ENCODE peak calls at places on chromosomes 16 and 17, in nine cellular contexts. F is keratinocyte, G is progenitor cell of endocrine pancreas, S is left ventricle myocardium inferior, R is activated B cell treated with CpG ODN at 0.5 μM for 24 hours, B is mesothelial cell of epicardium, N is esophagus squamous epithelium, J is GM23338, V is fibroblast of pulmonary artery. H is an unnamed sample.
A peak's percentile ranks its signal among the peaks of the same experiment; 100 is the strongest.

GRCh38 chr16:89200850-89201466 is 621 bp upstream of the SLC22A31 start:
- DNase-seq in F (no peak), G (no peak), S (no peak), R (no peak), B (no peak), N (no peak), J (peak; percentile 56), V (no peak), H (no peak)

GRCh38 chr16:55691771-55692170 is 36.0 kb downstream of the SLC6A2 start:
- DNase-seq in F (no peak), G (no peak), S (no peak), R (no peak), B (no peak), N (no peak), J (no peak), V (no peak), H (no peak)

GRCh38 chr16:84241778-84242177 is 2.0 kb upstream of the KCNG4 start:
- DNase-seq in F (no peak), G (no peak), S (no peak), R (no peak), B (no peak), N (no peak), J (no peak), V (no peak), H (no peak)

GRCh38 chr17:74864297-74864865 is 4.7 kb upstream of the GRIN2C start:
- DNase-seq in F (no peak), G (no peak), S (no peak), R (no peak), B (no peak), N (no peak), J (no peak), V (no peak), H (no peak)

GRCh38 chr16:46731691-46732555 is 16.2 kb downstream of the MYLK3 start:
- DNase-seq in F (no peak), G (no peak), S (peak; percentile 49), R (no peak), B (no peak), N (no peak), J (no peak), V (peak; percentile 65), H (no peak)

GRCh38 chr16:56355221-56355620 is 70.1 kb downstream of the AMFR start:
- DNase-seq in F (no peak), G (no peak), S (no peak), R (peak; percentile 7), B (no peak), N (no peak), J (peak; percentile 6), V (no peak), H (peak; percentile 65)

GRCh38 chr16:81004646-81005353 is 1.9 kb downstream of the CMC2 start:
- DNase-seq in F (peak; percentile 15), G (no peak), S (no peak), R (no peak), B (no peak), N (no peak), J (peak; percentile 82), V (peak; percentile 76), H (no peak)

GRCh38 chr16:4071686-4072561 is 44.3 kb downstream of the ADCY9 start:
- DNase-seq in F (no peak), G (no peak), S (no peak), R (no peak), B (no peak), N (no peak), J (no peak), V (no peak), H (no peak)

GRCh38 chr16:70589998-70590471 is 56.3 kb upstream of the IL34 start:
- DNase-seq in F (no peak), G (no peak), S (peak; percentile 51), R (no peak), B (peak; percentile 63), N (no peak), J (peak; percentile 45), V (peak; percentile 90), H (peak; percentile 88)

GRCh38 chr16:85205747-85206471 is 93.6 kb upstream of the CIBAR2 start:
- DNase-seq in F (no peak), G (no peak), S (no peak), R (no peak), B (no peak), N (no peak), J (no peak), V (peak; percentile 50), H (no peak)

GRCh38 chr16:89090182-89090630 is 3.4 kb upstream of the ACSF3 start:
- DNase-seq in F (no peak), G (no peak), S (no peak), R (no peak), B (no peak), N (no peak), J (no peak), V (no peak), H (no peak)

GRCh38 chr17:8072727-8073461 is 14.6 kb downstream of the ALOX12B start:
- DNase-seq in F (no peak), G (no peak), S (no peak), R (no peak), B (no peak), N (no peak), J (peak; percentile 58), V (no peak), H (no peak)

GRCh38 chr17:82962163-82962720 is 117.2 kb upstream of the METRNL start:
- DNase-seq in F (no peak), G (no peak), S (no peak), R (peak; percentile 4), B (peak; percentile 34), N (no peak), J (no peak), V (no peak), H (no peak)

GRCh38 chr17:70661342-70662222 is 492.2 kb downstream of the KCNJ2 start:
- DNase-seq in F (no peak), G (no peak), S (no peak), R (no peak), B (no peak), N (no peak), J (no peak), V (no peak), H (no peak)

GRCh38 chr16:70646260-70647241 is at the start of gene IL34:
- DNase-seq in F (no peak), G (no peak), S (no peak), R (no peak), B (no peak), N (no peak), J (no peak), V (peak; percentile 37), H (no peak)

GRCh38 chr16:72198021-72198420 is 26.1 kb upstream of the PMFBP1 start:
- DNase-seq in F (no peak), G (no peak), S (no peak), R (no peak), B (no peak), N (no peak), J (no peak), V (peak; percentile 93), H (no peak)

GRCh38 chr16:89350701-89351380 is 133.3 kb downstream of the ZNF778 start:
- DNase-seq in F (no peak), G (no peak), S (no peak), R (no peak), B (no peak), N (no peak), J (no peak), V (no peak), H (no peak)

GRCh38 chr16:4245400-4245799 is 3.5 kb upstream of the SRL start:
- DNase-seq in F (no peak), G (no peak), S (no peak), R (no peak), B (no peak), N (no peak), J (no peak), V (peak; percentile 46), H (no peak)

DNA sequence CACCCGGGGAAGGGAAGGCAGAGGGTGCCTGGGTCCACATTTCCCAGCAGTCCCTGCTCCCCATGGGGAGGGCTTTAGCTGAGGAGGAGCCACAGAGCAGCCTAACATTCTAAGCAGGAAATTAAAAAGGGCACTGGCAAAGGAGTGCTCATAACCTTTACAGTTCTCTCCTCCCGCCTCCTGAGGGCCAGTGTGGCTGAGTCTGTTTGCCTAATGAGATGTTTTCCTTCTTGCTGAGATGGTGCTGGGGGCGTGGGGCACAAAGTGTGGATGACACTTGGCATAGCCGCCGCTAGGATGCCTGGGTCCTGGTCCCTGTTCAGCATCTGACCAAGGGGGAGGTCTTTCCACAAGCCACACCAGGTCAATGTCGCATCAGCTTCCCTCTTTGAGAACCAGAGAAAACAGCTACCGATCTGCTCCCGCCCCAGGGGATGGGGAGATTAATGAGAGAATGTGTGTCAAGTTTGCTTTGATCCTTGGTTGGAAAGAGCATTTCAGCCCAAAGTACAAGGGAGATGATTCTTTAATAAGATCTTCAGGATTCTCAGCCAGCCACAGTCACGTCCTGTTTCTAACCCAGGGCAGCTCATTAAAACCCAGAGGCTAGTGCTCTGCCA is 5.8 kb downstream of the KIF18B start:
- DNase-seq in F (no peak), G (no peak), S (no peak), R (no peak), B (no peak), N (no peak), J (no peak), V (no peak), H (no peak)
- TF ChIP-seq CTCF in F (no peak), G (no peak), S (no peak), R (no peak), B (no peak), N (no peak), J (no peak), V (no peak), H (no peak)

DNA sequence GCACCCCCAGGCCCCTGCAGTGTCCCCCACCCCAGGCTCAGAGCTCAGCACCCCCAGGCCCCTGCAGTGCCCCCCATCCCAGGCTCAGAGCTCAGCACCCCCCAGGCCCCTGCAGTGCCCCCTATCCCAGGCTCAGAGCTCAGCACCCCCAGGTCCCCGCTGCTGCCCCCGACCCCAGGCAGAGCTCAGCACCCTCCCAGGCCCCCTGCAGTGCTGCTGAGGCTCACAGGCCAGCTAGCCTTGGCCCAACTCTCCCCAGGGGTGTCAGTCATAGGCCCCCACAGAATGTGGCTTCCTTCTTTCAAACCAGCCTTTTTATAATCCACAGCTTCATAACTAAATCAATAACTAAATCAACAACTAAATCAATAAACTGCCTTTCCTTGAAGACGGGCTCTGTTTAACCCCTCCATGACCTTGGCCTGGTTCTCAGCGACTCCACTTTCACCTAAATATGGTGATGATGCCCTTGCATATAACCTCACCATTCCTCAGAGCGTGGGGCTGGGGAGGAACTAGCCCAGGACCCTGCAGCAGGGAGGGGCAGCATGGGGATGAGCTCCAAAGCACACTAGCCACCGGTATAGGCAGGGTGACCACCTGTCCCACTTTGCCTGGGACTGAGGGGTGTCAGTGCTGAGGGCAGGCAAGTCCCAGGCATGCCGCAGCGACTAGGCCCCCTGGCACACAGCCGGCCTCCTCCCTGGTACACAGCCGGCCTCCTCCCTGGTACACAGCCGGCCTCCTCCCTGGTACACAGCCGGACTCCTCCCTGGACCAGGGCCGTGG is 5.0 kb downstream of the NOTUM start:
- DNase-seq in F (no peak), G (no peak), S (no peak), R (no peak), B (no peak), N (no peak), J (no peak), V (no peak), H (no peak)
- TF ChIP-seq CTCF in F (no peak), G (no peak), S (no peak), R (no peak), B (no peak), N (no peak), J (no peak), V (no peak), H (no peak)

GRCh38 chr16:1042076-1042744 is 30.3 kb upstream of the SSTR5 start:
- DNase-seq in F (no peak), G (no peak), S (no peak), R (no peak), B (no peak), N (no peak), J (no peak), V (no peak), H (no peak)
- TF ChIP-seq CTCF in F (no peak), G (no peak), S (no peak), R (no peak), B (no peak), N (no peak), J (no peak), V (no peak), H (no peak)

GRCh38 chr16:17921357-17921978 is 415.1 kb downstream of the NPIPA8 start:
- DNase-seq in F (no peak), G (no peak), S (no peak), R (peak; percentile 21), B (no peak), N (no peak), J (peak; percentile 73), V (peak; percentile 2), H (no peak)
- TF ChIP-seq CTCF in F (peak; percentile 71), G (peak; percentile 41), S (peak; percentile 35), R (no peak), B (peak; percentile 28), N (peak; percentile 35), J (peak; percentile 77), V (peak; percentile 4), H (peak; percentile 16)

H was measured in osteocyte.